ENCODE peak calls at places on chromosomes 13 and 19, in seven cellular contexts. One of them, this sample, is unnamed. For H3K4me1, the result is how much of the 10 kb centered on the place peaks cover.

GRCh38 chr19:23565256-23565655 is 121.8 kb downstream of the ZNF675 start:
- DNase-seq in stomach: no peak
- DNase-seq in K562: no peak
- DNase-seq in SK-N-SH: no peak
- DNase-seq in tibial nerve: no peak
- DNase-seq in ovary: no peak
- DNase-seq in A549: no peak
- DNase-seq in this sample: no peak

GRCh38 chr13:113900646-113901045 is 36.8 kb upstream of the GAS6 start:
- DNase-seq in SK-N-SH: no peak
- DNase-seq in tibial nerve: no peak
- DNase-seq in ovary: peak
- DNase-seq in stomach: no peak
- DNase-seq in K562: no peak
- DNase-seq in A549: no peak
- DNase-seq in this sample: no peak

GRCh38 chr13:54232700-54233099 is 1204.1 kb downstream of the OLFM4 start:
- DNase-seq in ovary: no peak
- DNase-seq in stomach: no peak
- DNase-seq in tibial nerve: no peak
- DNase-seq in A549: no peak
- DNase-seq in SK-N-SH: no peak
- DNase-seq in K562: no peak
- DNase-seq in this sample: no peak

GRCh38 chr19:43504426-43505185 is at the start of gene PHLDB3:
- DNase-seq in K562: no peak
- DNase-seq in ovary: peak
- DNase-seq in A549: no peak
- DNase-seq in stomach: peak
- DNase-seq in SK-N-SH: peak
- DNase-seq in tibial nerve: no peak
- DNase-seq in this sample: peak

GRCh38 chr19:2115911-2116426 is 19.3 kb downstream of the IZUMO4 start:
- DNase-seq in K562: no peak
- DNase-seq in stomach: no peak
- DNase-seq in ovary: no peak
- DNase-seq in A549: no peak
- DNase-seq in SK-N-SH: no peak
- DNase-seq in tibial nerve: no peak
- DNase-seq in this sample: no peak

GRCh38 chr13:109381546-109382180 is 404.7 kb downstream of the IRS2 start:
- DNase-seq in ovary: no peak
- DNase-seq in A549: no peak
- DNase-seq in stomach: no peak
- DNase-seq in tibial nerve: no peak
- DNase-seq in SK-N-SH: no peak
- DNase-seq in K562: no peak
- DNase-seq in this sample: no peak

GRCh38 chr13:54636231-54636630 is 1607.6 kb downstream of the OLFM4 start:
- DNase-seq in tibial nerve: no peak
- DNase-seq in stomach: no peak
- DNase-seq in ovary: no peak
- DNase-seq in K562: no peak
- DNase-seq in SK-N-SH: no peak
- DNase-seq in A549: no peak
- DNase-seq in this sample: no peak

GRCh38 chr19:57233207-57233606 is 2.4 kb downstream of the AURKC start:
- DNase-seq in tibial nerve: no peak
- DNase-seq in SK-N-SH: no peak
- DNase-seq in stomach: no peak
- DNase-seq in A549: no peak
- DNase-seq in ovary: no peak
- DNase-seq in K562: no peak
- DNase-seq in this sample: no peak

DNA sequence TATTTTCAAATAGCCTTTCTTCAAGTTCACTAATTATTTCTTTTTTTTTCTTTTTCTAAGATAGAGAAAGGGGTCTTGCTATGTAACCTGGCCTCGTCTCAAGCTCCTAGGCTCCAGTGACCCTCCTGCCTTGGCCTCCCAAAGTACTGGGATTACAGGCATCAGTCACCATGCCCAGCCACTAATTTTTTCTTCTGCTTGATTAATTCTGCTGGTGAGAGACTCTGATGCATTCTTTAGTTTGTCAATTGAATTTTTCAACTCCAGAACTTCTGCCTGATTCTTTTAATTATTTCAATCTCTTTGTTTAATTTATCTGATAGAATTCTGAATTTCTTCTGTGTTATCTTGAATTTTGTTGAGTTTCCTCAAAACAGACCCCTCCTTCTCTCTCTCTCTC is 11.4 kb downstream of the BLOC1S3 start:
- DNase-seq in SK-N-SH: no peak
- DNase-seq in A549: no peak
- DNase-seq in K562: no peak
- DNase-seq in ovary: no peak
- DNase-seq in stomach: no peak
- DNase-seq in tibial nerve: no peak
- DNase-seq in this sample: no peak
- H3K4me1 ChIP-seq in SK-N-SH: under half
- H3K4me1 ChIP-seq in A549: under half
- H3K4me1 ChIP-seq in K562: under half
- H3K4me1 ChIP-seq in ovary: under half
- H3K4me1 ChIP-seq in stomach: under half
- H3K4me1 ChIP-seq in tibial nerve: under half
- H3K4me1 ChIP-seq in this sample: under half

DNA sequence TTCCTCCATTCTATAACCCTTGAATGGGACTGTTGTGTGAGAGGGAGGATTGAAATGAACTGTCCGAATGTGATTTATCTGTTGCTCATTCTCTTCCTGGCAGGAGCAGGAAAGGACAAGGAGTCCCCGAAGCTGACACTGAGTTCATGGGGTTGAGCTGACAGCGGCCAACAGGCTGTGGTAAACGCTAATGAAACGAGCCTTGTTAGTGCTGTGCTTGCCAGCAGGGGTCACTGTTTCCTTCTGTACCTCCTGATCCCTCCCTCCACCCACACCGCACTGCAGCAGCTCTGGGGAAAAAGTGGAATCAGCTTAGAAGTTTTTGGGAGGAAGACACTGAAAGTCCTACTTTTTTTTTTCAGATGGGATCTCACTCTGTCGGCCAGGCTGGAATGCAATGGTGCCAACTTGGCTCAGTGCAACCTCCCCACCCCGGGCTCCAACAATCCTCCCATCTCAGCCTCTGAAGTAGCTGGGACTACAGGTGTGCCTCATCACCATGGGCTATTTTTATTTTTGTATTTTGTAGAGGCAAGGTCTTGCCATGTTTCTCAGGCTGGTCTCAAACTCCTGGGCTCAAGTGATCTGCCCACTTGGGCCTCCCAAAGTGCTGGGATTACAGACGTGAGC is 6.7 kb upstream of the ZNF761 start:
- DNase-seq in A549: no peak
- DNase-seq in SK-N-SH: peak
- DNase-seq in ovary: peak
- DNase-seq in tibial nerve: peak
- DNase-seq in K562: peak
- DNase-seq in stomach: peak
- DNase-seq in this sample: peak
- TF ChIP-seq CTCF in A549: no peak
- TF ChIP-seq CTCF in SK-N-SH: peak
- TF ChIP-seq CTCF in ovary: peak
- TF ChIP-seq CTCF in tibial nerve: peak
- TF ChIP-seq CTCF in K562: peak
- TF ChIP-seq CTCF in stomach: peak
- TF ChIP-seq CTCF in this sample: peak

DNA sequence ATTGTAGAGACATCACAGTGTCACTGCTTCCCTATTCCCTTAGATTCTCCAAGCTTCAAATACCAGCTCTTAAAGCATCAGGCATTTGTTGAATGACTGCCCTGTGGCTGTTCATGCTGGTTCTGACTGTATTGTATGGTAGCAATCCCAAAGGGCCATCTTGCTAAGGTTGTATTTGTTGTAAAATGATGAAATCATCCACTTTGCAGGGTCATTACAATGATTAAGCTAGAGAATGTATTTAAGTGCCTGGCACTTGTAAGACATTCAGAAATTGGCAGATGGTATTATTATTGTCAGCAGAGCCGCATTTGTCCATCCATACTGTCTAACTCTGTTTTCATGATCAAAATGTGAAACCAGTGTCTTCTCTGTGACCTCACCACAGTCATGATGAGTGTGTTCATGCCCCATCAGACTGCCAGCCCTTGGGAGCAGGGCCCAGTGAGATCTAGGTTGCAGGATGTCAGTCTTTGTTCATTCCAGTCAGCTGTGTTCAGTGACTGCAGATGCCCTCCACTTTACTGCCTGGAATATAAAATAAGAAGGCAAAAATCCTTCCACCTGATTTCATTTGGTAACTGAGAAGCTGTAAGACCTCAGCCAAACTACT is 86.1 kb downstream of the DHRS12 start:
- DNase-seq in tibial nerve: no peak
- DNase-seq in SK-N-SH: no peak
- DNase-seq in stomach: no peak
- DNase-seq in ovary: no peak
- DNase-seq in K562: no peak
- DNase-seq in A549: no peak
- DNase-seq in this sample: no peak
- TF ChIP-seq EP300 in tibial nerve: no peak
- TF ChIP-seq EP300 in SK-N-SH: no peak
- TF ChIP-seq EP300 in stomach: no peak
- TF ChIP-seq EP300 in ovary: no peak
- TF ChIP-seq EP300 in K562: no peak
- TF ChIP-seq EP300 in A549: no peak
- TF ChIP-seq EP300 in this sample: no peak

GRCh38 chr13:21034602-21035190 is 26.7 kb downstream of the LATS2 start:
- DNase-seq in tibial nerve: no peak
- DNase-seq in K562: peak
- DNase-seq in SK-N-SH: no peak
- DNase-seq in ovary: peak
- DNase-seq in A549: no peak
- DNase-seq in stomach: no peak
- DNase-seq in this sample: peak

GRCh38 chr13:21033866-21034601 is 27.4 kb downstream of the LATS2 start:
- DNase-seq in A549: no peak
- DNase-seq in SK-N-SH: no peak
- DNase-seq in ovary: no peak
- DNase-seq in K562: no peak
- DNase-seq in tibial nerve: no peak
- DNase-seq in stomach: peak
- DNase-seq in this sample: peak

GRCh38 chr13:21032656-21033055 is 28.7 kb downstream of the LATS2 start:
- DNase-seq in ovary: no peak
- DNase-seq in tibial nerve: no peak
- DNase-seq in K562: no peak
- DNase-seq in stomach: no peak
- DNase-seq in SK-N-SH: no peak
- DNase-seq in A549: no peak
- DNase-seq in this sample: peak

GRCh38 chr13:21033224-21033855 is 28.0 kb downstream of the LATS2 start:
- DNase-seq in ovary: no peak
- DNase-seq in tibial nerve: no peak
- DNase-seq in SK-N-SH: no peak
- DNase-seq in A549: no peak
- DNase-seq in K562: no peak
- DNase-seq in stomach: peak
- DNase-seq in this sample: peak

GRCh38 chr13:21031594-21031993 is 29.8 kb downstream of the LATS2 start:
- DNase-seq in K562: no peak
- DNase-seq in stomach: no peak
- DNase-seq in A549: no peak
- DNase-seq in ovary: no peak
- DNase-seq in SK-N-SH: no peak
- DNase-seq in tibial nerve: no peak
- DNase-seq in this sample: peak
- H3K4me1 ChIP-seq in K562: under half
- H3K4me1 ChIP-seq in stomach: under half
- H3K4me1 ChIP-seq in A549: under half
- H3K4me1 ChIP-seq in ovary: under half
- H3K4me1 ChIP-seq in SK-N-SH: under half
- H3K4me1 ChIP-seq in tibial nerve: under half
- H3K4me1 ChIP-seq in this sample: under half

DNA sequence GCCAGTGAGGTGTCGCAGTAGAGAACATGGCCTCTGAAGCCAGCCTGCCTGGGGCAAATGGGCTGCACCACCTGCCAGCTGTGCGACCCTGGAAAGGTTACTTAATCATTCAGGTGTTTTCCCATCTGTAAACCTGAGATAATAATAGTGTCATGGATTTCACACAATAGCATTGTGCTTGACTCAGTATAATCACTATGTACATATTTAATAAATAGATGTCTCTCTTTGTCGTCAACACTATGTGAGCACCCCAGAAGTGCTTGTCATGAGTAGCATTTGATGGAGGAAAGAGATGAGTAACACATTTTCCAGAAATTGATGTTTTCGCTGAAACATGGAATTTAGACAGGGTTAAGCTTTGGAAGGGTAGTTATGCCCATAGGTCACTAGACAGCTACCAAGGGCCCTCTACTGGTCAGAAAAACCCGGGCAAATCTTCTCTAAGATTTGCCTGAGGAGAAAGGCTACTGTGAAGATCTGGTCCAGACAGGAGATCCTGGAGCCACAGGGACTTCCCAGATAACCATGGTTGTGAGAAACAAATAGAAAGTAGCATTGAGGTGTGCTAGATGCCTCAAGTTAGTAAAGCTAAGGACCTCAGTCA is 9.5 kb upstream of the MBNL2 start:
- DNase-seq in stomach: peak
- DNase-seq in A549: peak
- DNase-seq in ovary: no peak
- DNase-seq in K562: peak
- DNase-seq in tibial nerve: no peak
- DNase-seq in SK-N-SH: no peak
- DNase-seq in this sample: no peak
- TF ChIP-seq CTCF in stomach: no peak
- TF ChIP-seq CTCF in A549: peak
- TF ChIP-seq CTCF in ovary: no peak
- TF ChIP-seq CTCF in K562: peak
- TF ChIP-seq CTCF in tibial nerve: peak
- TF ChIP-seq CTCF in SK-N-SH: peak
- TF ChIP-seq CTCF in this sample: no peak

DNA sequence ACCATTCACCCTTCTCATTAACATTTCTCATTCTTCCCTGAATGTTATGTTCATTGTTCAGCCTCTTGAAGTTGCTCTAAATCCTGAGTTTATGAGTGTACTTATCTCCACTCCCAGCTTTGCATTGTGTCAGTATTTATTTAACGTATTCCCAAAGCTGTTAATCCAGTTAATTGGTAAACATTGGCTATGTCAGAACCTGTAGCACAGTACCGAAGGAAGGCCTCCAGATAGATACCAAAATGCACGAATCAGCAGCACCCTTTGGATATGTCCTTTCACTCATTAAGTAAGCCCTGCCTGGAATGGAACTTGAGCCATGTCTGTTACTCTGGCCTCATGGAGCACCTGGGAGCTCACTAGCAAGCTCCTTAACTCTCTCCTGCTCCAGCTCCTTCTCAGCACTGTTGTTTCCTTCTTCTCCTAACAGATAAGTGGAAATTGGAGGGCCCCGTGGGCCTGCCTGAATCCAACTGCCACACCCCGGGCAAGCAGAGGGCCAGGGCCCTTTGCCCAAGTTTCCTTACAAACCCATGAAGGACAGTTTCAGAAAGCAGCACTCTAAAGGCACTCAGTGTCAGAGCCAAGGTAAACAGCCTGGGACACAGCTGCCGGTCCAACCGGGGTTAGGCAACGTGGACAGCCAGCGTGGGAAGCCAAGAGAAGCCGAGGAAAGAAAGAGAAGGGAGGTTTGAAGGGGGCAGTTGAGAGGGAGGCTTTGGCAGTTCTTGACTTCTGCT is 155.0 kb upstream of the SERP2 start:
- DNase-seq in stomach: peak
- DNase-seq in ovary: no peak
- DNase-seq in SK-N-SH: no peak
- DNase-seq in tibial nerve: peak
- DNase-seq in K562: no peak
- DNase-seq in A549: no peak
- DNase-seq in this sample: peak
- TF ChIP-seq EP300 in stomach: no peak
- TF ChIP-seq EP300 in ovary: no peak
- TF ChIP-seq EP300 in SK-N-SH: no peak
- TF ChIP-seq EP300 in tibial nerve: peak
- TF ChIP-seq EP300 in K562: no peak
- TF ChIP-seq EP300 in A549: no peak
- TF ChIP-seq EP300 in this sample: peak